ENCODE peak calls at places on chromosomes 7 and 10, in five cellular contexts. P is HepG2, B is GM12878, S is K562, D is H1. Q is an unnamed sample.

GRCh38 chr7:47215640-47216039 is 366.3 kb downstream of the TNS3 start:
- DNase-seq in P (no peak), B (no peak), S (no peak), D (no peak), Q (no peak)

GRCh38 chr10:132685121-132685891 is 100.6 kb downstream of the NKX6-2 start:
- DNase-seq in P (peak), B (no peak), S (peak), D (no peak), Q (no peak)

GRCh38 chr10:122172311-122173008 is 98.6 kb upstream of the BTBD16 start:
- DNase-seq in P (no peak), B (no peak), S (no peak), D (no peak), Q (no peak)

GRCh38 chr10:110006358-110007170 is 1.2 kb upstream of the ADD3 start:
- DNase-seq in P (peak), B (no peak), S (peak), D (no peak), Q (no peak)

GRCh38 chr7:82335927-82336326 is 107.7 kb downstream of the CACNA2D1 start:
- DNase-seq in P (no peak), B (no peak), S (no peak), D (no peak), Q (no peak)

GRCh38 chr7:84490661-84491060 is 296.1 kb upstream of the SEMA3A start:
- DNase-seq in P (no peak), B (no peak), S (peak), D (no peak), Q (no peak)

GRCh38 chr7:64992971-64993370 is 2.1 kb upstream of the ZNF117 start:
- DNase-seq in P (no peak), B (no peak), S (no peak), D (no peak), Q (no peak)

GRCh38 chr10:130808243-130808642 is 503.3 kb downstream of the TCERG1L start:
- DNase-seq in P (no peak), B (no peak), S (no peak), D (peak), Q (no peak)

GRCh38 chr7:15972767-15973362 is 286.4 kb upstream of the MEOX2 start:
- DNase-seq in P (no peak), B (no peak), S (no peak), D (no peak), Q (no peak)

GRCh38 chr10:28926932-28927331 is 249.6 kb downstream of the BAMBI start:
- DNase-seq in P (no peak), B (no peak), S (no peak), D (no peak), Q (no peak)

GRCh38 chr10:98374176-98374969 is 40.6 kb downstream of the PYROXD2 start:
- DNase-seq in P (no peak), B (no peak), S (no peak), D (no peak), Q (no peak)

GRCh38 chr10:58797356-58797755 is 284.7 kb downstream of the BICC1 start:
- DNase-seq in P (no peak), B (no peak), S (no peak), D (no peak), Q (no peak)

GRCh38 chr10:126179637-126180036 is 208.6 kb downstream of the ADAM12 start:
- DNase-seq in P (no peak), B (no peak), S (no peak), D (no peak), Q (no peak)

GRCh38 chr10:12597800-12598750 is 248.7 kb downstream of the CAMK1D start:
- DNase-seq in P (no peak), B (no peak), S (no peak), D (no peak), Q (no peak)

GRCh38 chr10:103967433-103968142 is 648 bp downstream of the SLK start:
- DNase-seq in P (no peak), B (no peak), S (peak), D (no peak), Q (no peak)

GRCh38 chr10:71079761-71080380 is 132.5 kb upstream of the UNC5B start:
- DNase-seq in P (no peak), B (no peak), S (no peak), D (peak), Q (no peak)

GRCh38 chr7:124072603-124073324 is 39.9 kb upstream of the TMEM229A start:
- DNase-seq in P (peak), B (no peak), S (no peak), D (no peak), Q (no peak)

GRCh38 chr10:48417374-48417773 is 110.9 kb downstream of the MAPK8 start:
- DNase-seq in P (no peak), B (no peak), S (no peak), D (no peak), Q (no peak)

GRCh38 chr10:92678196-92678595 is 11.6 kb upstream of the HHEX start:
- DNase-seq in P (no peak), B (no peak), S (no peak), D (no peak), Q (no peak)

GRCh38 chr7:112103246-112103645 is 103.0 kb downstream of the DOCK4 start:
- DNase-seq in P (no peak), B (no peak), S (no peak), D (no peak), Q (no peak)

GRCh38 chr10:113499066-113499465 is 53.8 kb upstream of the HABP2 start:
- DNase-seq in P (no peak), B (no peak), S (no peak), D (no peak), Q (no peak)

GRCh38 chr7:134890246-134891240 is 95.8 kb upstream of the AGBL3 start:
- DNase-seq in P (peak), B (no peak), S (no peak), D (no peak), Q (no peak)

GRCh38 chr7:89772276-89772675 is 382.0 kb upstream of the STEAP1 start:
- DNase-seq in P (no peak), B (no peak), S (no peak), D (no peak), Q (no peak)

GRCh38 chr10:59499460-59499859 is 137.1 kb upstream of the FAM13C start:
- DNase-seq in P (no peak), B (no peak), S (no peak), D (no peak), Q (no peak)

GRCh38 chr10:114208351-114208750 is 29.2 kb downstream of the TDRD1 start:
- DNase-seq in P (no peak), B (no peak), S (no peak), D (no peak), Q (no peak)

GRCh38 chr10:124719213-124719851 is 24.8 kb downstream of the FAM53B start:
- DNase-seq in P (no peak), B (peak), S (peak), D (no peak), Q (no peak)

GRCh38 chr7:33471636-33472242 is 342.4 kb downstream of the BBS9 start:
- DNase-seq in P (no peak), B (no peak), S (no peak), D (no peak), Q (no peak)

GRCh38 chr10:17062009-17062408 is 67.6 kb downstream of the CUBN start:
- DNase-seq in P (no peak), B (no peak), S (no peak), D (no peak), Q (peak)

GRCh38 chr10:15457382-15457781 is 86.3 kb upstream of the FAM171A1 start:
- DNase-seq in P (no peak), B (no peak), S (no peak), D (no peak), Q (no peak)

GRCh38 chr10:90407116-90407515 is 450.7 kb downstream of the HTR7 start:
- DNase-seq in P (no peak), B (no peak), S (no peak), D (no peak), Q (no peak)

GRCh38 chr7:5507026-5507425 is 83.4 kb upstream of the TNRC18 start:
- DNase-seq in P (no peak), B (no peak), S (no peak), D (no peak), Q (no peak)

GRCh38 chr10:92627845-92628480 is 35.0 kb downstream of the KIF11 start:
- DNase-seq in P (no peak), B (no peak), S (no peak), D (no peak), Q (no peak)

GRCh38 chr10:125708971-125709503 is 10.5 kb upstream of the EDRF1 start:
- DNase-seq in P (no peak), B (peak), S (no peak), D (no peak), Q (no peak)

GRCh38 chr7:43244232-43244631 is 131.8 kb downstream of the HECW1 start:
- DNase-seq in P (no peak), B (no peak), S (no peak), D (no peak), Q (no peak)

GRCh38 chr7:135334830-135335543 is 101.3 kb downstream of the STRA8 start:
- DNase-seq in P (no peak), B (no peak), S (no peak), D (no peak), Q (no peak)

GRCh38 chr10:28532223-28532508 is 752 bp upstream of the WAC start:
- DNase-seq in P (peak), B (no peak), S (no peak), D (no peak), Q (no peak)

GRCh38 chr10:48792121-48792520 is 107.4 kb downstream of the WDFY4 start:
- DNase-seq in P (no peak), B (no peak), S (no peak), D (no peak), Q (no peak)

GRCh38 chr7:108146070-108146842 is 16.1 kb upstream of the LAMB4 start:
- DNase-seq in P (peak), B (peak), S (peak), D (peak), Q (peak)

GRCh38 chr7:80134105-80134535 is 511 bp upstream of the GNAI1 start:
- DNase-seq in P (no peak), B (no peak), S (no peak), D (no peak), Q (no peak)

GRCh38 chr7:80134536-80135305 is at the start of gene GNAI1:
- DNase-seq in P (peak), B (no peak), S (no peak), D (peak), Q (peak)

GRCh38 chr7:80137410-80137809 is 2.8 kb downstream of the GNAI1 start:
- DNase-seq in P (no peak), B (no peak), S (no peak), D (no peak), Q (no peak)

GRCh38 chr7:80135306-80136104 is 874 bp downstream of the GNAI1 start:
- DNase-seq in P (no peak), B (no peak), S (no peak), D (no peak), Q (no peak)

DNA sequence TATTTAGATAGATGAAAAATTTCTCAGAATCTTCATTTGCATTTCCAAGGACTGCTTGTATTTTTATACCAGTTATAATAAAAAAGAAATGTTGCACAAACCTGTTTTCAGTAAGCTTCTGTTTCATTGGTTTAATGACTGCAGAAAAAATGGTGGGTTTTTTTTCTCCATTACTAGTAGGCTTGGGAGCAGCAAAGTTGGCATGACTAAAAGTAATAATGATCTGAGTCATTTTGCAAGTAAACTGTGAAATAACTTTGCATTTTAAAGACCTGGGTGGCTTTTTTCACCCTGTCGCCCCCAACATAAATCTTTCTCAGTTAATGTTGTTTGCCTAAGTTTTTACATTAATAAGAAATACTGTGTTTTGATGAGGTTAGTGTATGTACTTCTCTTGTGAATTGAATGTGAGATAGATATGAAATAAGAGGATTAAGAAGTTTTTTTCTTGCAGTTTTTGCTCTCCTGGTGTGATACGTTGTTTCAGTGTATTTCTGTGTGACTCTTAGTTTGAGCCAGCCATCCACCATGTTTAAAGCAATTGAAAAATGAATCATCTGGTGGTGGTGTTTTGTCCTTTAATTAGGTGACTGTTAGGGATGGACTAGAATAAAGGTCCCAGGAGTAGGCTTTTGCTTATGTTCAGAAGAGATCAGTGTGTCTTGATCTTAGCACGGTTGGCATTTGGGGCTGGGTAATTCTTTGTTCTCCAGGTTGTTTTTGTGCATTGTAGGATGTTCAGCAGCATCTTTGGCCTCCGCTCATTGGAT is 1.8 kb downstream of the GNAI1 start:
- DNase-seq in P (no peak), B (no peak), S (no peak), D (no peak), Q (no peak)
- TF ChIP-seq SRF in P (no peak), B (no peak), S (no peak), D (no peak), Q (peak)

DNA sequence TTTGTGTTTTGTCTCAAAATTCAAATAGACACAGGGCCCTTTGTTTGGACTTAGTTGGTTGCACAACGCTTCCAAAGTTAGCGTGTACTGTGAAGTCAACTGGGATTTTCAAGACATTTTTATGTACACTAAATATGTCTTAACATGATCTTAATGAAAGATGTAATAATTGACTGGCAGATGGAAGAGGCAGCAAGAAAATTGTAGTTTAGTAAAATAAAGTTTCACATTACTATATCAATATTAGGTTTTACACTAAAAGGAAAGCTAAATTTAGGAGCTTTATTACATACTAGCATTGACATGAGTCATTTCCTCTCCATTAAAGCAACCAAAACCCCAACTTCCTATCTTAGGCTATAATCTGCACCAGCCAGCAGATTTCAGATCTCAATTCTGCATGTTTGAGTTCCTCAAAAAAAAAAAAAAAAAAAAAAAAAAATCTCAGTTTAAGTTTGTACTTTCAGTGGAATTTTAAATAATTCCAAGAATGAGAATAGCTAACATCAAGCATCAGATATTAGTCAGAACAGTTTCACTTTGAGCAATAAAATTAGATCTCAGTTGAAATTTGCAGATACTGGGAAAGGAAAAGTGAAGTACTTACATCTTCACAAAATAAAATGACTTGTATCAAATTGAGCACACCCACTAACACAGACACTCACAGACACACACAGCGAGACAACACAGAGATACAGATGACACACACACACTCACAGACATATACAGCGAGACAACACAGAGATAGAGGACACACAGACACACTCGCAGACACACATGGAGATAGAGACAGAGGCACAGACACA is 346.6 kb upstream of the KLF6 start:
- DNase-seq in P (no peak), B (peak), S (no peak), D (no peak), Q (no peak)
- TF ChIP-seq SRF in P (no peak), B (no peak), S (no peak), D (no peak), Q (no peak)

GRCh38 chr7:116363637-116364432 is 135.7 kb upstream of the CAV2 start:
- DNase-seq in P (no peak), B (no peak), S (no peak), D (no peak), Q (no peak)
- TF ChIP-seq SRF in P (no peak), B (no peak), S (no peak), D (no peak), Q (no peak)

DNA sequence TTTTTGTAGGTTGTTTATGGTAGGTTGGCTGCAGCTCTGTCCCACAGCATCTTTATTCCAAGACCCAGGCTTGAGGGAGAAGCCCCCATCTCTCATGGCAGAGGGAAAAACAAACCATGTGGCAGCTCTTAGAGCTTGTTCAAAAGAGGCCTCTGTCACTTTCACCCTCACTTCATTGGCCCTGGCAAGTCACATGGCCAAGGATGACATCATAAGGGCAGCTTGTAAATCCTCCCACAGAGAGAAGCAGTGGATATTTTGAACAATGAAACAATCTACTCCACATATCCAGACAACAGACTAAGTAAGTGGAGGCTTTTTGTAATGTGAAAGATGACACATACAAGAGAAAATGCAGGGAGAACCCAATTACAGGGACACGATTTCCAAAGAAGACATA is 108.1 kb downstream of the GRID1 start:
- DNase-seq in P (no peak), B (no peak), S (peak), D (peak), Q (no peak)
- TF ChIP-seq SRF in P (no peak), B (no peak), S (no peak), D (no peak), Q (no peak)

DNA sequence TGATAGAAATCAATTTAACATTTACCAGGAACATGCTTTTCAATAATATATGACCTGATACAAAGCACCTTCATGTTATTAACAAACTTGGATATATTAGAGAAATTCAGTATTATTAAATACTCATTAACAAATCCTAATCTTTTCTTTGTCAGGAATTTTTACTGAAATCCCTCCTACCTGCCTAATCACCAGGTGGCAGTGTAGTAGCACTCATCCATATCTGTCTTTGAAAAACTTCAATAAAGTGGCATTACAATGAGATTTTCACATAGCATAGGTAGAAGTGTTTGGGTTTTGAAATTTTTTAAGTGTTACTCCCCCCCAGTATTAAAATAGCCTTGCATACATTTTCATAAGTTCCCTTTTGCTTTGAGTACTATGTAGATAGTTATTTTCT is 1246.6 kb upstream of the LRRN3 start:
- DNase-seq in P (peak), B (no peak), S (no peak), D (no peak), Q (peak)
- TF ChIP-seq SRF in P (no peak), B (no peak), S (no peak), D (no peak), Q (no peak)

GRCh38 chr7:3243256-3243655 is 57.8 kb upstream of the SDK1 start:
- DNase-seq in P (no peak), B (no peak), S (no peak), D (no peak), Q (no peak)

GRCh38 chr7:3243680-3244079 is 57.4 kb upstream of the SDK1 start:
- DNase-seq in P (no peak), B (no peak), S (no peak), D (no peak), Q (no peak)

GRCh38 chr7:3245077-3245476 is 56.0 kb upstream of the SDK1 start:
- DNase-seq in P (no peak), B (no peak), S (no peak), D (no peak), Q (no peak)

GRCh38 chr7:3245721-3246120 is 55.3 kb upstream of the SDK1 start:
- DNase-seq in P (no peak), B (no peak), S (no peak), D (no peak), Q (no peak)

GRCh38 chr7:3244241-3244814 is 56.7 kb upstream of the SDK1 start:
- DNase-seq in P (peak), B (no peak), S (no peak), D (no peak), Q (peak)
- TF ChIP-seq SRF in P (no peak), B (no peak), S (no peak), D (no peak), Q (no peak)